ENCODE peak calls at places on chromosomes 3 and 15, in four cellular contexts. F is A549, S is testis, M is mesendoderm. J is an unnamed sample. For H3K4me1, the result is how much of the 10 kb centered on the place peaks cover.

GRCh38 chr3:191414286-191414685 is 46.7 kb upstream of the PYDC2 start:
- DNase-seq in F (no peak), S (no peak), M (no peak), J (no peak)

GRCh38 chr15:25060996-25061620 is 106.3 kb downstream of the SNRPN start:
- DNase-seq in F (no peak), S (no peak), M (no peak), J (no peak)

GRCh38 chr3:141680620-141681389 is 57.3 kb upstream of the RNF7 start:
- DNase-seq in F (no peak), S (no peak), M (peak), J (peak)

GRCh38 chr15:27127834-27128570 is 157.0 kb downstream of the GABRG3 start:
- DNase-seq in F (no peak), S (no peak), M (peak), J (no peak)

GRCh38 chr15:89051875-89052274 is 36.4 kb upstream of the ABHD2 start:
- DNase-seq in F (no peak), S (no peak), M (peak), J (no peak)

GRCh38 chr15:57607570-57608000 is 15.9 kb downstream of the MYZAP start:
- DNase-seq in F (peak), S (no peak), M (no peak), J (no peak)

GRCh38 chr15:94287794-94288246 is 56.5 kb downstream of the MCTP2 start:
- DNase-seq in F (no peak), S (no peak), M (no peak), J (peak)

GRCh38 chr3:3286014-3286413 is 106.5 kb upstream of the CRBN start:
- DNase-seq in F (no peak), S (peak), M (no peak), J (peak)

GRCh38 chr3:163043074-163043473 is 1546.5 kb downstream of the OTOL1 start:
- DNase-seq in F (peak), S (peak), M (peak), J (no peak)

GRCh38 chr3:186643493-186643892 is 3.3 kb downstream of the FETUB start:
- DNase-seq in F (no peak), S (no peak), M (no peak), J (no peak)

GRCh38 chr3:25582242-25582641 is 82.5 kb downstream of the TOP2B start:
- DNase-seq in F (peak), S (no peak), M (peak), J (no peak)

GRCh38 chr15:74504418-74504817 is 36.6 kb upstream of the ARID3B start:
- DNase-seq in F (no peak), S (no peak), M (no peak), J (no peak)

GRCh38 chr3:158103131-158103955 is 2.9 kb downstream of the SHOX2 start:
- DNase-seq in F (no peak), S (peak), M (peak), J (no peak)

GRCh38 chr3:67109651-67110204 is 111.6 kb downstream of the KBTBD8 start:
- DNase-seq in F (peak), S (no peak), M (peak), J (peak)

GRCh38 chr3:150479370-150479769 is 66.9 kb downstream of the SERP1 start:
- DNase-seq in F (no peak), S (no peak), M (no peak), J (no peak)

GRCh38 chr3:191070201-191070600 is 128.8 kb upstream of the OSTN start:
- DNase-seq in F (no peak), S (no peak), M (no peak), J (no peak)

GRCh38 chr3:129606522-129607390 is at the start of gene PLXND1:
- DNase-seq in F (peak), S (peak), M (peak), J (peak)

GRCh38 chr3:112093180-112093522 is 7.0 kb downstream of the C3orf52 start:
- DNase-seq in F (no peak), S (no peak), M (peak), J (no peak)

GRCh38 chr15:85889956-85890619 is 95.4 kb upstream of the KLHL25 start:
- DNase-seq in F (no peak), S (no peak), M (no peak), J (no peak)

GRCh38 chr3:169227911-169228310 is 435.6 kb downstream of the MECOM start:
- DNase-seq in F (no peak), S (no peak), M (peak), J (no peak)

GRCh38 chr3:116453676-116454346 is 8.5 kb upstream of the LSAMP start:
- DNase-seq in F (no peak), S (no peak), M (no peak), J (no peak)

GRCh38 chr3:97106652-97106989 is 292.2 kb downstream of the EPHA6 start:
- DNase-seq in F (no peak), S (no peak), M (peak), J (no peak)

GRCh38 chr15:35692256-35692867 is 146.4 kb upstream of the DPH6 start:
- DNase-seq in F (no peak), S (no peak), M (no peak), J (no peak)

GRCh38 chr3:48644898-48645760 is 9.9 kb upstream of the SLC26A6 start:
- DNase-seq in F (no peak), S (no peak), M (no peak), J (no peak)

GRCh38 chr3:194344012-194344411 is 7.1 kb downstream of the CPN2 start:
- DNase-seq in F (peak), S (peak), M (peak), J (peak)

GRCh38 chr15:58525926-58526538 is 94.2 kb downstream of the LIPC start:
- DNase-seq in F (no peak), S (no peak), M (no peak), J (no peak)

GRCh38 chr3:182046365-182046764 is 334.6 kb downstream of the SOX2 start:
- DNase-seq in F (no peak), S (peak), M (no peak), J (no peak)

GRCh38 chr15:87369269-87369668 is 887.3 kb downstream of the NTRK3 start:
- DNase-seq in F (peak), S (no peak), M (peak), J (no peak)
- H3K4me1 ChIP-seq in F (under half), S (under half), M (under half), J (under half)

GRCh38 chr3:177194319-177194718 is 3.0 kb downstream of the TBL1XR1 start:
- DNase-seq in F (no peak), S (no peak), M (no peak), J (no peak)
- H3K4me1 ChIP-seq in F (under half), S (under half), M (under half), J (under half)

GRCh38 chr3:10193692-10194327 is 29.1 kb downstream of the IRAK2 start:
- DNase-seq in F (no peak), S (no peak), M (no peak), J (no peak)

GRCh38 chr3:10189557-10190374 is 25.0 kb downstream of the IRAK2 start:
- DNase-seq in F (peak), S (peak), M (no peak), J (peak)

GRCh38 chr3:10195692-10196091 is 31.0 kb downstream of the IRAK2 start:
- DNase-seq in F (no peak), S (no peak), M (no peak), J (no peak)

GRCh38 chr3:10194328-10195071 is 29.8 kb downstream of the IRAK2 start:
- DNase-seq in F (no peak), S (peak), M (no peak), J (no peak)

GRCh38 chr3:10192953-10193691 is 28.4 kb downstream of the IRAK2 start:
- DNase-seq in F (peak), S (peak), M (peak), J (peak)
- H3K4me1 ChIP-seq in F (half or more), S (half or more), M (under half), J (under half)

GRCh38 chr3:63972987-63973386 is 50.3 kb downstream of the PSMD6 start:
- DNase-seq in F (no peak), S (no peak), M (no peak), J (no peak)
- H3K4me1 ChIP-seq in F (under half), S (under half), M (under half), J (under half)

DNA sequence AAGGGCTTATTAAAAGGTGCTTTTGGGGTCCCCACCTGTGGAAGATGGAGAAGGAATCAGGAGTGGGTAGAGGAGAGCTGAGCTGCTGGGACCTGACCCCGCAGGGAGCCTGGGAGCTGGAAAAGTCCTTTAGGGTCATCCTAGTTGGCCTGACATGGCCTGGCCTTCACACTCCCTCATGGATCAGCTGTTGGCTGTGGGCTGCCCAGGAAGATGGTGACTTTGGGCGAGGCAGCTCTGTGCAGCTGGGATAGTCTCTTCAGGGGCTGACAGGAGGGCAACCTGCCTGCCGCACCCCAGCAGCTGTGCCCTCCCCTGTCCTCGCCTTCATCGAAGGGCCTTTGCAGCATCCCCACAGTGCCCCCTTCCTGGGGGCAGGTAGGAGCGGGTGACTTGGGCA is 6.6 kb downstream of the LIMD1 start:
- DNase-seq in F (no peak), S (no peak), M (no peak), J (no peak)
- H3K4me1 ChIP-seq in F (under half), S (under half), M (under half), J (under half)

GRCh38 chr15:98905981-98906711 is 101.4 kb downstream of the PGPEP1L start:
- DNase-seq in F (no peak), S (no peak), M (no peak), J (no peak)

GRCh38 chr15:98901438-98901837 is 106.2 kb downstream of the PGPEP1L start:
- DNase-seq in F (no peak), S (no peak), M (peak), J (no peak)

GRCh38 chr15:98906712-98907083 is 100.9 kb downstream of the PGPEP1L start:
- DNase-seq in F (peak), S (no peak), M (no peak), J (no peak)

GRCh38 chr15:98903377-98904018 is 104.1 kb downstream of the PGPEP1L start:
- DNase-seq in F (peak), S (no peak), M (no peak), J (no peak)

DNA sequence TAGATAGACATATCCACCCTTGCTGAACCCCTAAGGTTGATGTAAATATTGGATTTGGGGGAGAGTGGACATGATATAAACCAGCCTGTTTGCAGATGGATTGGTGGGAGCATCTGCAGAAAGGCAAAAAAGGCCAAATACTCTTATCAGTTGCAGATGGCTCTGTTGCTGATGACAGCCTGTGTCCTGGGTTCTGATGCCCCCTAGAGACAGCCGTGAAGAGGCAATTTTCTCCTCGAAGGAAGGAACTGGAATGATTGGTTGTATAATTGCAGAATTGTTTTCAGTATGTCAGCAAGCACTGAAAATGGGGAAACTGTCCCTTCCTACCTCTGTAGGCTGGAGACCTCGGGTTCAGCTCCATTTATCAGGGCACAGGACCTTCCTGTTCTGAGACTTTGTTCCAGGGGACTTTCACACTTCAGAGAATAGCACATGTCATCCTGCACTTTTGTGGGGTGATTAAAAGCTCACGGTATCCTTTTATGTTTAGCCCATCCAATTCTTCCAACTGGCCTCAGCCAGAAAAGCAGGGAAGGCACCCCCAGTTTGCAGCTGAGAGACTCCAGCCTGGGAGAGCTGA is 103.0 kb downstream of the PGPEP1L start:
- DNase-seq in F (peak), S (peak), M (peak), J (peak)
- H3K4me1 ChIP-seq in F (half or more), S (under half), M (under half), J (under half)